ENCODE peak calls at places on chromosome 13, in eight cellular contexts. One of them, this sample, is unnamed.

GRCh38 chr13:29749401-29750177 is 100.8 kb downstream of the UBL3 start:
- DNase-seq in NCI-H1105 treated with DMSO at 0.1 percent for 48 hours: no peak
- DNase-seq in PC-3: no peak
- DNase-seq in BJ: no peak
- DNase-seq in AG10803: peak
- DNase-seq in NCI-H2029: no peak
- DNase-seq in T-helper 1 cell: no peak
- DNase-seq in T1000: no peak
- DNase-seq in this sample: no peak

GRCh38 chr13:49859568-49859967 is 67.1 kb upstream of the KPNA3 start:
- DNase-seq in NCI-H1105 treated with DMSO at 0.1 percent for 48 hours: no peak
- DNase-seq in PC-3: peak
- DNase-seq in BJ: peak
- DNase-seq in AG10803: peak
- DNase-seq in NCI-H2029: no peak
- DNase-seq in T-helper 1 cell: no peak
- DNase-seq in T1000: peak
- DNase-seq in this sample: peak

GRCh38 chr13:113592571-113592970 is 8.0 kb downstream of the TFDP1 start:
- DNase-seq in NCI-H1105 treated with DMSO at 0.1 percent for 48 hours: no peak
- DNase-seq in PC-3: no peak
- DNase-seq in BJ: no peak
- DNase-seq in AG10803: no peak
- DNase-seq in NCI-H2029: no peak
- DNase-seq in T-helper 1 cell: no peak
- DNase-seq in T1000: no peak
- DNase-seq in this sample: no peak

GRCh38 chr13:43648733-43649132 is 138.0 kb downstream of the ENOX1 start:
- DNase-seq in NCI-H1105 treated with DMSO at 0.1 percent for 48 hours: no peak
- DNase-seq in PC-3: no peak
- DNase-seq in BJ: no peak
- DNase-seq in AG10803: no peak
- DNase-seq in NCI-H2029: no peak
- DNase-seq in T-helper 1 cell: no peak
- DNase-seq in T1000: no peak
- DNase-seq in this sample: no peak

GRCh38 chr13:52348081-52348480 is 57.9 kb downstream of the THSD1 start:
- DNase-seq in NCI-H1105 treated with DMSO at 0.1 percent for 48 hours: no peak
- DNase-seq in PC-3: no peak
- DNase-seq in BJ: peak
- DNase-seq in AG10803: peak
- DNase-seq in NCI-H2029: no peak
- DNase-seq in T-helper 1 cell: no peak
- DNase-seq in T1000: no peak
- DNase-seq in this sample: peak

GRCh38 chr13:108780706-108781105 is 151.3 kb downstream of the MYO16 start:
- DNase-seq in NCI-H1105 treated with DMSO at 0.1 percent for 48 hours: no peak
- DNase-seq in PC-3: peak
- DNase-seq in BJ: no peak
- DNase-seq in AG10803: no peak
- DNase-seq in NCI-H2029: no peak
- DNase-seq in T-helper 1 cell: no peak
- DNase-seq in T1000: no peak
- DNase-seq in this sample: no peak

GRCh38 chr13:40252241-40252640 is 414.2 kb downstream of the FOXO1 start:
- DNase-seq in NCI-H1105 treated with DMSO at 0.1 percent for 48 hours: no peak
- DNase-seq in PC-3: no peak
- DNase-seq in BJ: no peak
- DNase-seq in AG10803: no peak
- DNase-seq in NCI-H2029: no peak
- DNase-seq in T-helper 1 cell: no peak
- DNase-seq in T1000: no peak
- DNase-seq in this sample: no peak

GRCh38 chr13:52751196-52751595 is 11.6 kb upstream of the CNMD start:
- DNase-seq in NCI-H1105 treated with DMSO at 0.1 percent for 48 hours: no peak
- DNase-seq in PC-3: peak
- DNase-seq in BJ: no peak
- DNase-seq in AG10803: no peak
- DNase-seq in NCI-H2029: no peak
- DNase-seq in T-helper 1 cell: no peak
- DNase-seq in T1000: no peak
- DNase-seq in this sample: no peak

GRCh38 chr13:110925023-110925608 is 10.2 kb upstream of the ANKRD10 start:
- DNase-seq in NCI-H1105 treated with DMSO at 0.1 percent for 48 hours: peak
- DNase-seq in PC-3: no peak
- DNase-seq in BJ: no peak
- DNase-seq in AG10803: no peak
- DNase-seq in NCI-H2029: no peak
- DNase-seq in T-helper 1 cell: no peak
- DNase-seq in T1000: no peak
- DNase-seq in this sample: no peak

GRCh38 chr13:113355621-113356020 is 8.3 kb downstream of the GRTP1 start:
- DNase-seq in NCI-H1105 treated with DMSO at 0.1 percent for 48 hours: no peak
- DNase-seq in PC-3: no peak
- DNase-seq in BJ: no peak
- DNase-seq in AG10803: no peak
- DNase-seq in NCI-H2029: no peak
- DNase-seq in T-helper 1 cell: no peak
- DNase-seq in T1000: no peak
- DNase-seq in this sample: no peak

GRCh38 chr13:24083722-24084421 is 76.6 kb upstream of the SPATA13 start:
- DNase-seq in NCI-H1105 treated with DMSO at 0.1 percent for 48 hours: peak
- DNase-seq in PC-3: no peak
- DNase-seq in BJ: no peak
- DNase-seq in AG10803: no peak
- DNase-seq in NCI-H2029: no peak
- DNase-seq in T-helper 1 cell: no peak
- DNase-seq in T1000: no peak
- DNase-seq in this sample: no peak

GRCh38 chr13:85657942-85658341 is 141.3 kb downstream of the SLITRK6 start:
- DNase-seq in NCI-H1105 treated with DMSO at 0.1 percent for 48 hours: peak
- DNase-seq in PC-3: no peak
- DNase-seq in BJ: no peak
- DNase-seq in AG10803: no peak
- DNase-seq in NCI-H2029: no peak
- DNase-seq in T-helper 1 cell: no peak
- DNase-seq in T1000: no peak
- DNase-seq in this sample: no peak

GRCh38 chr13:32086366-32086765 is 54.8 kb downstream of the FRY start:
- DNase-seq in NCI-H1105 treated with DMSO at 0.1 percent for 48 hours: no peak
- DNase-seq in PC-3: no peak
- DNase-seq in BJ: peak
- DNase-seq in AG10803: peak
- DNase-seq in NCI-H2029: no peak
- DNase-seq in T-helper 1 cell: no peak
- DNase-seq in T1000: no peak
- DNase-seq in this sample: no peak

GRCh38 chr13:20901668-20902437 is 693 bp downstream of the XPO4 start:
- DNase-seq in NCI-H1105 treated with DMSO at 0.1 percent for 48 hours: peak
- DNase-seq in PC-3: peak
- DNase-seq in BJ: no peak
- DNase-seq in AG10803: peak
- DNase-seq in NCI-H2029: no peak
- DNase-seq in T-helper 1 cell: no peak
- DNase-seq in T1000: no peak
- DNase-seq in this sample: peak

GRCh38 chr13:111485491-111486250 is 165.2 kb downstream of the TEX29 start:
- DNase-seq in NCI-H1105 treated with DMSO at 0.1 percent for 48 hours: no peak
- DNase-seq in PC-3: no peak
- DNase-seq in BJ: no peak
- DNase-seq in AG10803: no peak
- DNase-seq in NCI-H2029: no peak
- DNase-seq in T-helper 1 cell: no peak
- DNase-seq in T1000: no peak
- DNase-seq in this sample: no peak

GRCh38 chr13:28718538-28719226 is at the start of gene SLC46A3:
- DNase-seq in NCI-H1105 treated with DMSO at 0.1 percent for 48 hours: peak
- DNase-seq in PC-3: peak
- DNase-seq in BJ: peak
- DNase-seq in AG10803: peak
- DNase-seq in NCI-H2029: peak
- DNase-seq in T-helper 1 cell: peak
- DNase-seq in T1000: peak
- DNase-seq in this sample: peak

GRCh38 chr13:42007844-42008243 is 40.6 kb upstream of the DGKH start:
- DNase-seq in NCI-H1105 treated with DMSO at 0.1 percent for 48 hours: no peak
- DNase-seq in PC-3: peak
- DNase-seq in BJ: no peak
- DNase-seq in AG10803: peak
- DNase-seq in NCI-H2029: no peak
- DNase-seq in T-helper 1 cell: no peak
- DNase-seq in T1000: no peak
- DNase-seq in this sample: no peak

GRCh38 chr13:64154514-64154913 is 2738.9 kb upstream of the PCDH20 start:
- DNase-seq in NCI-H1105 treated with DMSO at 0.1 percent for 48 hours: peak
- DNase-seq in PC-3: peak
- DNase-seq in BJ: peak
- DNase-seq in AG10803: peak
- DNase-seq in NCI-H2029: no peak
- DNase-seq in T-helper 1 cell: no peak
- DNase-seq in T1000: no peak
- DNase-seq in this sample: peak

GRCh38 chr13:20847298-20847697 is 55.2 kb downstream of the XPO4 start:
- DNase-seq in NCI-H1105 treated with DMSO at 0.1 percent for 48 hours: no peak
- DNase-seq in PC-3: no peak
- DNase-seq in BJ: no peak
- DNase-seq in AG10803: no peak
- DNase-seq in NCI-H2029: no peak
- DNase-seq in T-helper 1 cell: no peak
- DNase-seq in T1000: no peak
- DNase-seq in this sample: no peak

GRCh38 chr13:113584870-113585671 is 518 bp downstream of the TFDP1 start:
- DNase-seq in NCI-H1105 treated with DMSO at 0.1 percent for 48 hours: no peak
- DNase-seq in PC-3: peak
- DNase-seq in BJ: no peak
- DNase-seq in AG10803: no peak
- DNase-seq in NCI-H2029: no peak
- DNase-seq in T-helper 1 cell: no peak
- DNase-seq in T1000: no peak
- DNase-seq in this sample: no peak

GRCh38 chr13:113945857-113946408 is 27.9 kb downstream of the C13orf46 start:
- DNase-seq in NCI-H1105 treated with DMSO at 0.1 percent for 48 hours: no peak
- DNase-seq in PC-3: no peak
- DNase-seq in BJ: no peak
- DNase-seq in AG10803: no peak
- DNase-seq in NCI-H2029: no peak
- DNase-seq in T-helper 1 cell: no peak
- DNase-seq in T1000: no peak
- DNase-seq in this sample: no peak

GRCh38 chr13:64869539-64869938 is 2360.6 kb downstream of the PCDH9 start:
- DNase-seq in NCI-H1105 treated with DMSO at 0.1 percent for 48 hours: no peak
- DNase-seq in PC-3: no peak
- DNase-seq in BJ: no peak
- DNase-seq in AG10803: no peak
- DNase-seq in NCI-H2029: no peak
- DNase-seq in T-helper 1 cell: no peak
- DNase-seq in T1000: no peak
- DNase-seq in this sample: no peak

GRCh38 chr13:90615767-90616166 is 731.7 kb upstream of the MIR17HG start:
- DNase-seq in NCI-H1105 treated with DMSO at 0.1 percent for 48 hours: no peak
- DNase-seq in PC-3: no peak
- DNase-seq in BJ: no peak
- DNase-seq in AG10803: no peak
- DNase-seq in NCI-H2029: no peak
- DNase-seq in T-helper 1 cell: no peak
- DNase-seq in T1000: no peak
- DNase-seq in this sample: no peak

This sample was measured in HCT116.